ENCODE peak calls at places on chromosome 15, in eight cellular contexts. T, W, N, M, Z, C, V and D are unnamed samples.

GRCh38 chr15:81239190-81239589 is 42.5 kb downstream of the IL16 start:
- DNase-seq in T (no peak), W (peak; percentile 23), N (peak; percentile 39), M (no peak), Z (no peak), C (no peak), V (no peak), D (no peak)

GRCh38 chr15:62324382-62324781 is 159.3 kb upstream of the C2CD4B start:
- DNase-seq in T (no peak), W (peak; percentile 10), N (peak; percentile 27), M (no peak), Z (no peak), C (no peak), V (no peak), D (no peak)

GRCh38 chr15:39587910-39588530 is 7.1 kb downstream of the THBS1 start:
- DNase-seq in T (peak; percentile 45), W (no peak), N (peak; percentile 9), M (no peak), Z (no peak), C (no peak), V (no peak), D (no peak)

GRCh38 chr15:42065008-42065407 is 29.4 kb downstream of the PLA2G4D start:
- DNase-seq in T (no peak), W (no peak), N (no peak), M (peak; percentile 83), Z (no peak), C (no peak), V (no peak), D (no peak)

GRCh38 chr15:40340038-40340739 is 550 bp downstream of the CCDC9B start:
- DNase-seq in T (no peak), W (peak; percentile 73), N (peak; percentile 81), M (no peak), Z (no peak), C (no peak), V (no peak), D (no peak)

GRCh38 chr15:92025717-92026270 is 172.3 kb downstream of the SLCO3A1 start:
- DNase-seq in T (no peak), W (no peak), N (no peak), M (no peak), Z (no peak), C (no peak), V (no peak), D (no peak)

GRCh38 chr15:38463893-38464292 is 10.0 kb downstream of the FAM98B start:
- DNase-seq in T (no peak), W (no peak), N (no peak), M (no peak), Z (no peak), C (no peak), V (no peak), D (no peak)

GRCh38 chr15:58457466-58457965 is 25.7 kb downstream of the LIPC start:
- DNase-seq in T (no peak), W (peak; percentile 83), N (peak; percentile 85), M (no peak), Z (no peak), C (no peak), V (no peak), D (peak; percentile 79)

GRCh38 chr15:72722071-72722696 is 36.2 kb downstream of the BBS4 start:
- DNase-seq in T (peak; percentile 21), W (peak; percentile 45), N (peak; percentile 64), M (peak; percentile 69), Z (peak; percentile 94), C (peak; percentile 57), V (peak; percentile 76), D (peak; percentile 53)

GRCh38 chr15:49223536-49224274 is 53.7 kb downstream of the GALK2 start:
- DNase-seq in T (no peak), W (peak; percentile 33), N (peak; percentile 40), M (no peak), Z (no peak), C (no peak), V (no peak), D (no peak)

GRCh38 chr15:23538657-23539056 is 26.8 kb upstream of the MKRN3 start:
- DNase-seq in T (no peak), W (no peak), N (no peak), M (no peak), Z (no peak), C (no peak), V (no peak), D (no peak)

GRCh38 chr15:87816811-87817210 is 439.7 kb downstream of the NTRK3 start:
- DNase-seq in T (peak; percentile 23), W (peak; percentile 99), N (peak; percentile 99), M (no peak), Z (no peak), C (peak; percentile 55), V (no peak), D (no peak)

GRCh38 chr15:77959094-77959879 is 118.2 kb downstream of the TBC1D2B start:
- DNase-seq in T (peak; percentile 23), W (peak; percentile 10), N (peak; percentile 46), M (peak; percentile 75), Z (peak; percentile 86), C (peak; percentile 96), V (peak; percentile 69), D (peak; percentile 80)

GRCh38 chr15:62769604-62770003 is 272.9 kb upstream of the TPM1 start:
- DNase-seq in T (peak; percentile 75), W (peak; percentile 99), N (peak; percentile 99), M (no peak), Z (no peak), C (no peak), V (no peak), D (peak; percentile 70)

GRCh38 chr15:75349851-75350588 is 3.2 kb downstream of the NEIL1 start:
- DNase-seq in T (no peak), W (no peak), N (no peak), M (peak; percentile 83), Z (no peak), C (no peak), V (no peak), D (no peak)

GRCh38 chr15:67304778-67305177 is 50.2 kb downstream of the IQCH start:
- DNase-seq in T (no peak), W (no peak), N (no peak), M (no peak), Z (no peak), C (no peak), V (no peak), D (no peak)

GRCh38 chr15:67305506-67305905 is 50.9 kb downstream of the IQCH start:
- DNase-seq in T (no peak), W (no peak), N (no peak), M (no peak), Z (no peak), C (no peak), V (no peak), D (no peak)

GRCh38 chr15:67307156-67307555 is 52.6 kb downstream of the IQCH start:
- DNase-seq in T (no peak), W (no peak), N (peak; percentile 4), M (no peak), Z (no peak), C (no peak), V (no peak), D (no peak)

GRCh38 chr15:67311751-67312150 is 57.2 kb downstream of the IQCH start:
- DNase-seq in T (no peak), W (no peak), N (no peak), M (no peak), Z (no peak), C (no peak), V (no peak), D (no peak)

DNA sequence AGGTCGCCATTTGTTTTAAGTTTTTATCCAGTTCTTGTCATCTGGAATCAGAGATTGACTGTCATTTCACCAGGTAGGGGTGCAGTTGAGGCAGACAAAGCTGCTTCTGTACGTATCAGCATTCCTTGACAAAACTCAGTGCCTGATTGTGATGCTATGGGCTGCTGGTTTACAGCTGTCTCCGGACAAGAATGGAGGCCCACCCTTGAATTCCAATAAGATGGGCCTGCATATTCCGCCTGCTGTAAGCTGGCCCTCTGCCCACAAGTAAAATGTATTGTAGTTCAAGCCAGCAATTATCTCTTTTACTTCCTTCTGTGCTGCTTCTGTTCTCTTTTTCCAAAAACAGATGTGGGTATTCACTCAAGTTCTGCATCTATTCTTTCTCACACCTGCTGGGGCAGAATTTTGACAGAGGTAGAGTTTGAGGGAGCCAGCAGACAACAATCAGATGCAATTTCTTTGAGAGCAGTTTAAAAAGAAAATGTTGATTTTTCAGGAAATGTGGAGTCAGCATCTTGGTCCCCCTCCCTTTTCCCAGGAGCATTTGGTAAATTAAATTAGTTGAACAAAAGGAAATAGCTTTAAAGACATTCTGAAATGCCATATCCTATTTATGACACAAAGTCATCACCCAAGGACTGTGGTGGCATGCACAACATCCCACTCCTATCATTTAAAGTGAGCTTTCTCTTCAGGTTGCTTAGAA is 53.5 kb downstream of the IQCH start:
- DNase-seq in T (no peak), W (no peak), N (no peak), M (no peak), Z (peak; percentile 16), C (no peak), V (no peak), D (no peak)
- H3K4me2 ChIP-seq in T (no peak overlapping the region), W (no peak overlapping the region), N (no peak overlapping the region), M (no peak overlapping the region), Z (no peak overlapping the region), C (no peak overlapping the region), V (no peak overlapping the region), D (no peak overlapping the region)

DNA sequence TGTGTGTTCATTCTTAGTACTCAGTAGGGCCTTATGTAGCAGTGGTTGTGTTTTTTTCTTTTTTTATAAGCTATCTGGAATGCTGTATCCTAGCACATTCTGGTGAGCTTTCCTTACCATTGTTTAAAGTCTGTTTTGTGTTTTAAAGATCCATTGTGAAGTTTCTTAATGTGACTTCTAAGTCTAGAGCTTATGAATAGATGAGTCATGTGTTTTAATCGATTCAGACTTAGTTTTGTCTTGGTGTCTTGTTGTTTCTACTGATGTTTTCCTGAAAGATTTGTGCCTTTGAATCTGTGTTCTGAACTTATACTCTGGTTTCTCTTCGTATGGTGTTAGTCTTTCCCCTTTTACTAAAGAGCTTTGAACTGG is 24.5 kb downstream of the AKAP13 start:
- DNase-seq in T (no peak), W (peak; percentile 69), N (peak; percentile 73), M (no peak), Z (no peak), C (no peak), V (no peak), D (peak; percentile 59)
- H3K4me2 ChIP-seq in T (peak overlapping the region; percentile 65), W (peak overlapping the region; percentile 73), N (peak overlapping the region; percentile 45), M (peak overlapping the region; percentile 71), Z (no peak overlapping the region), C (peak overlapping the region; percentile 50), V (no peak overlapping the region), D (peak overlapping the region; percentile 16)

GRCh38 chr15:99267957-99268356 is 16.7 kb downstream of the LRRC28 start:
- DNase-seq in T (no peak), W (no peak), N (no peak), M (no peak), Z (no peak), C (no peak), V (no peak), D (no peak)

GRCh38 chr15:99265541-99266070 is 14.3 kb downstream of the LRRC28 start:
- DNase-seq in T (no peak), W (no peak), N (no peak), M (no peak), Z (no peak), C (no peak), V (no peak), D (no peak)

GRCh38 chr15:99264125-99264524 is 12.8 kb downstream of the LRRC28 start:
- DNase-seq in T (no peak), W (no peak), N (no peak), M (no peak), Z (peak; percentile 23), C (no peak), V (no peak), D (no peak)

GRCh38 chr15:99268431-99268830 is 17.1 kb downstream of the LRRC28 start:
- DNase-seq in T (no peak), W (no peak), N (no peak), M (no peak), Z (no peak), C (no peak), V (no peak), D (no peak)
- H3K4me2 ChIP-seq in T (no peak overlapping the region), W (no peak overlapping the region), N (no peak overlapping the region), M (no peak overlapping the region), Z (no peak overlapping the region), C (no peak overlapping the region), V (no peak overlapping the region), D (no peak overlapping the region)

GRCh38 chr15:84859651-84860050 is 24.8 kb upstream of the SLC28A1 start:
- DNase-seq in T (no peak), W (no peak), N (no peak), M (no peak), Z (no peak), C (no peak), V (no peak), D (no peak)
- H3K4me2 ChIP-seq in T (no peak overlapping the region), W (no peak overlapping the region), N (no peak overlapping the region), M (no peak overlapping the region), Z (no peak overlapping the region), C (no peak overlapping the region), V (no peak overlapping the region), D (peak overlapping the region; percentile 42)